ENCODE peak calls at places on chromosomes 16 and 17, in five cellular contexts. One of them, this sample, is unnamed.

GRCh38 chr17:31493656-31494155 is 102.2 kb downstream of the RAB11FIP4 start:
- DNase-seq in dorsolateral prefrontal cortex: no peak
- DNase-seq in GM23248: no peak
- DNase-seq in IMR-90: no peak
- DNase-seq in A549: no peak
- DNase-seq in this sample: no peak

GRCh38 chr16:56632160-56632847 is at the start of gene MT1M:
- DNase-seq in dorsolateral prefrontal cortex: no peak
- DNase-seq in GM23248: peak; percentile 75
- DNase-seq in IMR-90: no peak
- DNase-seq in A549: no peak
- DNase-seq in this sample: peak; percentile 81

GRCh38 chr17:46826116-46826515 is 7.6 kb upstream of the WNT3 start:
- DNase-seq in dorsolateral prefrontal cortex: no peak
- DNase-seq in GM23248: no peak
- DNase-seq in IMR-90: no peak
- DNase-seq in A549: no peak
- DNase-seq in this sample: no peak

GRCh38 chr16:77043076-77043475 is 147.9 kb upstream of the MON1B start:
- DNase-seq in dorsolateral prefrontal cortex: no peak
- DNase-seq in GM23248: peak; percentile 3
- DNase-seq in IMR-90: no peak
- DNase-seq in A549: peak; percentile 14
- DNase-seq in this sample: no peak

GRCh38 chr17:72421128-72422092 is 300.6 kb downstream of the SOX9 start:
- DNase-seq in dorsolateral prefrontal cortex: no peak
- DNase-seq in GM23248: peak; percentile 98
- DNase-seq in IMR-90: peak; percentile 98
- DNase-seq in A549: peak; percentile 99
- DNase-seq in this sample: peak; percentile 92

GRCh38 chr17:62807812-62808575 is at the start of gene MARCHF10:
- DNase-seq in dorsolateral prefrontal cortex: no peak
- DNase-seq in GM23248: no peak
- DNase-seq in IMR-90: no peak
- DNase-seq in A549: no peak
- DNase-seq in this sample: no peak

GRCh38 chr16:30368122-30368791 is 2.0 kb downstream of the TBC1D10B start:
- DNase-seq in dorsolateral prefrontal cortex: no peak
- DNase-seq in GM23248: peak; percentile 87
- DNase-seq in IMR-90: peak; percentile 59
- DNase-seq in A549: no peak
- DNase-seq in this sample: peak; percentile 69

GRCh38 chr16:17461951-17462729 is 8.6 kb downstream of the XYLT1 start:
- DNase-seq in dorsolateral prefrontal cortex: no peak
- DNase-seq in GM23248: no peak
- DNase-seq in IMR-90: no peak
- DNase-seq in A549: no peak
- DNase-seq in this sample: no peak

GRCh38 chr17:4810696-4811289 is 3.8 kb downstream of the PLD2 start:
- DNase-seq in dorsolateral prefrontal cortex: no peak
- DNase-seq in GM23248: no peak
- DNase-seq in IMR-90: no peak
- DNase-seq in A549: no peak
- DNase-seq in this sample: no peak

GRCh38 chr17:75020331-75021110 is 8.1 kb downstream of the MRPL58 start:
- DNase-seq in dorsolateral prefrontal cortex: peak; percentile 19
- DNase-seq in GM23248: no peak
- DNase-seq in IMR-90: no peak
- DNase-seq in A549: no peak
- DNase-seq in this sample: no peak

GRCh38 chr16:85126731-85127662 is 14.7 kb upstream of the CIBAR2 start:
- DNase-seq in dorsolateral prefrontal cortex: no peak
- DNase-seq in GM23248: peak; percentile 85
- DNase-seq in IMR-90: peak; percentile 93
- DNase-seq in A549: no peak
- DNase-seq in this sample: peak; percentile 71

GRCh38 chr17:19374136-19374535 is 4.2 kb upstream of the MAPK7 start:
- DNase-seq in dorsolateral prefrontal cortex: no peak
- DNase-seq in GM23248: peak; percentile 15
- DNase-seq in IMR-90: no peak
- DNase-seq in A549: no peak
- DNase-seq in this sample: no peak

GRCh38 chr17:77854759-77855745 is 103.5 kb upstream of the TNRC6C start:
- DNase-seq in dorsolateral prefrontal cortex: no peak
- DNase-seq in GM23248: no peak
- DNase-seq in IMR-90: no peak
- DNase-seq in A549: no peak
- DNase-seq in this sample: no peak

GRCh38 chr17:34163123-34163522 is 92.0 kb upstream of the CCL2 start:
- DNase-seq in dorsolateral prefrontal cortex: no peak
- DNase-seq in GM23248: no peak
- DNase-seq in IMR-90: peak; percentile 40
- DNase-seq in A549: no peak
- DNase-seq in this sample: no peak

GRCh38 chr16:57413301-57413730 is 8.7 kb downstream of the CCL17 start:
- DNase-seq in dorsolateral prefrontal cortex: no peak
- DNase-seq in GM23248: no peak
- DNase-seq in IMR-90: no peak
- DNase-seq in A549: no peak
- DNase-seq in this sample: no peak

GRCh38 chr17:34619687-34620217 is 40.4 kb downstream of the TMEM132E start:
- DNase-seq in dorsolateral prefrontal cortex: no peak
- DNase-seq in GM23248: no peak
- DNase-seq in IMR-90: no peak
- DNase-seq in A549: no peak
- DNase-seq in this sample: no peak

GRCh38 chr16:73166394-73166971 is 118.6 kb upstream of the ZFHX3 start:
- DNase-seq in dorsolateral prefrontal cortex: no peak
- DNase-seq in GM23248: no peak
- DNase-seq in IMR-90: no peak
- DNase-seq in A549: no peak
- DNase-seq in this sample: no peak

GRCh38 chr17:78819402-78819801 is 21.2 kb downstream of the USP36 start:
- DNase-seq in dorsolateral prefrontal cortex: no peak
- DNase-seq in GM23248: no peak
- DNase-seq in IMR-90: no peak
- DNase-seq in A549: no peak
- DNase-seq in this sample: no peak

GRCh38 chr17:32819035-32819434 is 57.9 kb downstream of the MYO1D start:
- DNase-seq in dorsolateral prefrontal cortex: no peak
- DNase-seq in GM23248: peak; percentile 70
- DNase-seq in IMR-90: no peak
- DNase-seq in A549: no peak
- DNase-seq in this sample: no peak

GRCh38 chr16:79334127-79334526 is 266.4 kb downstream of the MAF start:
- DNase-seq in dorsolateral prefrontal cortex: no peak
- DNase-seq in GM23248: no peak
- DNase-seq in IMR-90: no peak
- DNase-seq in A549: peak; percentile 4
- DNase-seq in this sample: no peak

GRCh38 chr17:3558603-3559269 is 1.1 kb upstream of the TRPV3 start:
- DNase-seq in dorsolateral prefrontal cortex: no peak
- DNase-seq in GM23248: peak; percentile 43
- DNase-seq in IMR-90: peak; percentile 92
- DNase-seq in A549: no peak
- DNase-seq in this sample: no peak

GRCh38 chr16:58332997-58333700 is 38.3 kb upstream of the PRSS54 start:
- DNase-seq in dorsolateral prefrontal cortex: no peak
- DNase-seq in GM23248: no peak
- DNase-seq in IMR-90: no peak
- DNase-seq in A549: no peak
- DNase-seq in this sample: no peak

GRCh38 chr17:70290770-70291169 is 121.4 kb downstream of the KCNJ2 start:
- DNase-seq in dorsolateral prefrontal cortex: no peak
- DNase-seq in GM23248: no peak
- DNase-seq in IMR-90: no peak
- DNase-seq in A549: no peak
- DNase-seq in this sample: no peak

GRCh38 chr17:7650509-7651096 is at the start of gene ATP1B2:
- DNase-seq in dorsolateral prefrontal cortex: peak; percentile 72
- DNase-seq in GM23248: peak; percentile 46
- DNase-seq in IMR-90: no peak
- DNase-seq in A549: peak; percentile 90
- DNase-seq in this sample: peak; percentile 8

GRCh38 chr17:79463421-79464309 is 147.2 kb downstream of the RBFOX3 start:
- DNase-seq in dorsolateral prefrontal cortex: peak; percentile 25
- DNase-seq in GM23248: no peak
- DNase-seq in IMR-90: no peak
- DNase-seq in A549: no peak
- DNase-seq in this sample: no peak

GRCh38 chr17:34980681-34981537 is 597 bp downstream of the LIG3 start:
- DNase-seq in dorsolateral prefrontal cortex: peak; percentile 49
- DNase-seq in GM23248: peak; percentile 93
- DNase-seq in IMR-90: peak; percentile 80
- DNase-seq in A549: peak; percentile 86
- DNase-seq in this sample: peak; percentile 81

GRCh38 chr17:40547079-40547784 is 18.0 kb downstream of the CCR7 start:
- DNase-seq in dorsolateral prefrontal cortex: no peak
- DNase-seq in GM23248: no peak
- DNase-seq in IMR-90: no peak
- DNase-seq in A549: no peak
- DNase-seq in this sample: no peak

GRCh38 chr17:70582777-70583176 is 413.4 kb downstream of the KCNJ2 start:
- DNase-seq in dorsolateral prefrontal cortex: no peak
- DNase-seq in GM23248: no peak
- DNase-seq in IMR-90: no peak
- DNase-seq in A549: no peak
- DNase-seq in this sample: no peak

GRCh38 chr16:8674413-8675022 is at the start of gene ABAT:
- DNase-seq in dorsolateral prefrontal cortex: peak; percentile 89
- DNase-seq in GM23248: peak; percentile 93
- DNase-seq in IMR-90: peak; percentile 69
- DNase-seq in A549: peak; percentile 93
- DNase-seq in this sample: peak; percentile 86

GRCh38 chr17:65279456-65279855 is 142.3 kb downstream of the RGS9 start:
- DNase-seq in dorsolateral prefrontal cortex: no peak
- DNase-seq in GM23248: no peak
- DNase-seq in IMR-90: no peak
- DNase-seq in A549: no peak
- DNase-seq in this sample: no peak

GRCh38 chr17:65278820-65279184 is 141.6 kb downstream of the RGS9 start:
- DNase-seq in dorsolateral prefrontal cortex: no peak
- DNase-seq in GM23248: no peak
- DNase-seq in IMR-90: no peak
- DNase-seq in A549: no peak
- DNase-seq in this sample: no peak

GRCh38 chr17:65278050-65278819 is 141.1 kb downstream of the RGS9 start:
- DNase-seq in dorsolateral prefrontal cortex: peak; percentile 25
- DNase-seq in GM23248: peak; percentile 86
- DNase-seq in IMR-90: peak; percentile 62
- DNase-seq in A549: peak; percentile 87
- DNase-seq in this sample: peak; percentile 48

DNA sequence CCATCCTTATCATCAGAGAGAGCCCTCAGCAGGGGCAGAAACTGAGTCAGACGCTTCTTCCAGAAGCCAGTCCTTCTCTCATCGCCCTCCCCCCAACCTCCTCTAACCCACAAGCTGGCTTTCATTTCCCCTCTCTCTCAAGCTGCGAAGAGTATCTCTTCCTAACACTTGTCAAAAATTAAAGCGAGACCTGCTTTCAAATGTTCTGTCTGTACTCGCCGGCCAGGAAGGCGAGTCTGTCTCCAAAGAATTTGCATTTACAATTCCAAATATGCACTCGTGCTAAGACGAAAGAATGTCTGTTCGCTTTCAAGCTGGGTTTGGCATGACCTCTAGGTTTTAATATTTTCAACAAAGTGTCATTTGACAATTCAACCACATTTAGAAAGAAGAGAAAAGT is 140.4 kb downstream of the RGS9 start:
- DNase-seq in dorsolateral prefrontal cortex: no peak
- DNase-seq in GM23248: peak; percentile 53
- DNase-seq in IMR-90: peak; percentile 13
- DNase-seq in A549: no peak
- DNase-seq in this sample: peak; percentile 10
- H3K4me3 ChIP-seq in dorsolateral prefrontal cortex: no peak overlapping the region
- H3K4me3 ChIP-seq in GM23248: peak overlapping the region; percentile 71
- H3K4me3 ChIP-seq in IMR-90: peak overlapping the region; percentile 6
- H3K4me3 ChIP-seq in A549: no peak overlapping the region
- H3K4me3 ChIP-seq in this sample: no peak overlapping the region

DNA sequence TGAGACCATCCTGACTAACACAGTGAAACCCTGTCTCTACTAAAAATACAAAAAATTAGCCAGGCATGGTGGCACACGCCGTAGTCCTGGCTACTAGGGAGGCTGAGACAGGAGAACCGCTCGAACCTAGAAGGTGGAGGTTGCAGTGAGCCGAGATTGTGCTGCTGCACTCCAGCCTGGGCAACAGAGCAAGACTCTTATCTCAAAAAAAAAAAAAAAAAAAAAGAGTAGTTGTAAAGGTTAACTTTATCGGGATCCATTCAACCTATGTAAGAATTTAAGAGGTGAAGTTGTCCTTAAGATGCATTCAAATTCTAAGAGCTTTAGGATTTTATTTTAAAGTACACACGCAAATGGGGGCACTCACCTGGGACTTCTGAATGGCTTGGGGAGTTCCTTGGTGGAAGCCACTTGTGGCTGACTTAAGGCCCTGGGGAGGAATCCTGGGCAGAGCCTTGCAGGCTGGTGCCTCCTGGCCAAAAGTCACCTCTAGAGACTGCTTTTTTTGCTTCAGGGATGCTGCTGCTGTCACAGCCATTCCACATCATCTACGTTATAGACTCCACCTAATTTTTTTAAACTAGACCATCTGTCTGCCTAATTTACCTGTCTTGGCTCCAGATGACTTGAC is 3.3 kb downstream of the CTCF start:
- DNase-seq in dorsolateral prefrontal cortex: no peak
- DNase-seq in GM23248: no peak
- DNase-seq in IMR-90: no peak
- DNase-seq in A549: no peak
- DNase-seq in this sample: no peak
- H3K4me3 ChIP-seq in dorsolateral prefrontal cortex: no peak overlapping the region
- H3K4me3 ChIP-seq in GM23248: no peak overlapping the region
- H3K4me3 ChIP-seq in IMR-90: no peak overlapping the region
- H3K4me3 ChIP-seq in A549: no peak overlapping the region
- H3K4me3 ChIP-seq in this sample: no peak overlapping the region

GRCh38 chr17:11002417-11002816 is 164.5 kb upstream of the PIRT start:
- DNase-seq in dorsolateral prefrontal cortex: no peak
- DNase-seq in GM23248: no peak
- DNase-seq in IMR-90: no peak
- DNase-seq in A549: no peak
- DNase-seq in this sample: no peak
- H3K4me3 ChIP-seq in dorsolateral prefrontal cortex: no peak overlapping the region
- H3K4me3 ChIP-seq in GM23248: no peak overlapping the region
- H3K4me3 ChIP-seq in IMR-90: no peak overlapping the region
- H3K4me3 ChIP-seq in A549: no peak overlapping the region
- H3K4me3 ChIP-seq in this sample: no peak overlapping the region

GRCh38 chr17:29620779-29621500 is 1.8 kb downstream of the CORO6 start:
- DNase-seq in dorsolateral prefrontal cortex: no peak
- DNase-seq in GM23248: no peak
- DNase-seq in IMR-90: no peak
- DNase-seq in A549: no peak
- DNase-seq in this sample: no peak
- H3K4me3 ChIP-seq in dorsolateral prefrontal cortex: no peak overlapping the region
- H3K4me3 ChIP-seq in GM23248: no peak overlapping the region
- H3K4me3 ChIP-seq in IMR-90: no peak overlapping the region
- H3K4me3 ChIP-seq in A549: no peak overlapping the region
- H3K4me3 ChIP-seq in this sample: no peak overlapping the region

GRCh38 chr16:79146-80054 is 1.4 kb downstream of the MPG start:
- DNase-seq in dorsolateral prefrontal cortex: no peak
- DNase-seq in GM23248: peak; percentile 62
- DNase-seq in IMR-90: peak; percentile 73
- DNase-seq in A549: no peak
- DNase-seq in this sample: no peak
- H3K4me3 ChIP-seq in dorsolateral prefrontal cortex: no peak overlapping the region
- H3K4me3 ChIP-seq in GM23248: peak overlapping the region; percentile 87
- H3K4me3 ChIP-seq in IMR-90: peak overlapping the region; percentile 85
- H3K4me3 ChIP-seq in A549: peak overlapping the region; percentile 94
- H3K4me3 ChIP-seq in this sample: peak overlapping the region; percentile 63

GRCh38 chr17:16104189-16104588 is 104.6 kb downstream of the TTC19 start:
- DNase-seq in dorsolateral prefrontal cortex: no peak
- DNase-seq in GM23248: no peak
- DNase-seq in IMR-90: no peak
- DNase-seq in A549: no peak
- DNase-seq in this sample: no peak
- H3K4me3 ChIP-seq in dorsolateral prefrontal cortex: no peak overlapping the region
- H3K4me3 ChIP-seq in GM23248: no peak overlapping the region
- H3K4me3 ChIP-seq in IMR-90: no peak overlapping the region
- H3K4me3 ChIP-seq in A549: no peak overlapping the region
- H3K4me3 ChIP-seq in this sample: no peak overlapping the region